ENCODE peak calls at places on chromosome 1, in six cellular contexts. X is bronchial epithelial cell, S is body of pancreas, Z is pancreas, R is choroid plexus epithelial cell, D is tibial artery. J is an unnamed sample.

GRCh38 chr1:5992814-5993552 is 758 bp upstream of the NPHP4 start:
- DNase-seq in X (no peak), S (no peak), Z (no peak), R (no peak), D (no peak), J (no peak)

GRCh38 chr1:236354330-236355147 is 39.5 kb upstream of the EDARADD start:
- DNase-seq in X (peak), S (no peak), Z (no peak), R (peak), D (no peak), J (peak)

GRCh38 chr1:150875197-150876110 is 945 bp downstream of the ARNT start:
- DNase-seq in X (no peak), S (peak), Z (no peak), R (no peak), D (no peak), J (peak)

GRCh38 chr1:102098536-102098935 is 101.8 kb upstream of the OLFM3 start:
- DNase-seq in X (peak), S (no peak), Z (no peak), R (no peak), D (no peak), J (no peak)

GRCh38 chr1:27382950-27383627 is at the start of gene CD164L2:
- DNase-seq in X (no peak), S (peak), Z (peak), R (no peak), D (no peak), J (no peak)

GRCh38 chr1:27379564-27380132 is 3.5 kb downstream of the CD164L2 start:
- DNase-seq in X (no peak), S (no peak), Z (no peak), R (no peak), D (no peak), J (no peak)

GRCh38 chr1:6757719-6758435 is 27.4 kb upstream of the CAMTA1 start:
- DNase-seq in X (no peak), S (no peak), Z (no peak), R (no peak), D (no peak), J (no peak)

GRCh38 chr1:53278294-53278693 is 40.0 kb upstream of the MAGOH start:
- DNase-seq in X (no peak), S (peak), Z (peak), R (peak), D (peak), J (peak)

GRCh38 chr1:150543500-150544143 is 5.6 kb upstream of the ADAMTSL4 start:
- DNase-seq in X (peak), S (no peak), Z (no peak), R (no peak), D (peak), J (peak)

GRCh38 chr1:206467915-206468314 is 2.4 kb upstream of the IKBKE start:
- DNase-seq in X (peak), S (no peak), Z (no peak), R (peak), D (peak), J (peak)

GRCh38 chr1:32764826-32765545 is 52.2 kb downstream of the YARS1 start:
- DNase-seq in X (no peak), S (no peak), Z (no peak), R (no peak), D (no peak), J (no peak)
- H3K4me3 ChIP-seq in X (no peak), S (no peak), Z (no peak), R (no peak), D (no peak), J (no peak)

GRCh38 chr1:79322511-79323027 is 316.0 kb upstream of the ADGRL4 start:
- DNase-seq in X (peak), S (no peak), Z (no peak), R (peak), D (no peak), J (no peak)
- H3K4me3 ChIP-seq in X (no peak), S (no peak), Z (no peak), R (no peak), D (no peak), J (no peak)

GRCh38 chr1:99643021-99643779 is 2.7 kb upstream of the PALMD start:
- DNase-seq in X (peak), S (no peak), Z (no peak), R (no peak), D (no peak), J (peak)

GRCh38 chr1:99646885-99647284 is 972 bp downstream of the PALMD start:
- DNase-seq in X (peak), S (no peak), Z (no peak), R (no peak), D (no peak), J (peak)

GRCh38 chr1:99644302-99645004 is 1.5 kb upstream of the PALMD start:
- DNase-seq in X (peak), S (no peak), Z (no peak), R (no peak), D (no peak), J (peak)

GRCh38 chr1:99645699-99646531 is at the start of gene PALMD:
- DNase-seq in X (peak), S (peak), Z (peak), R (no peak), D (no peak), J (peak)

DNA sequence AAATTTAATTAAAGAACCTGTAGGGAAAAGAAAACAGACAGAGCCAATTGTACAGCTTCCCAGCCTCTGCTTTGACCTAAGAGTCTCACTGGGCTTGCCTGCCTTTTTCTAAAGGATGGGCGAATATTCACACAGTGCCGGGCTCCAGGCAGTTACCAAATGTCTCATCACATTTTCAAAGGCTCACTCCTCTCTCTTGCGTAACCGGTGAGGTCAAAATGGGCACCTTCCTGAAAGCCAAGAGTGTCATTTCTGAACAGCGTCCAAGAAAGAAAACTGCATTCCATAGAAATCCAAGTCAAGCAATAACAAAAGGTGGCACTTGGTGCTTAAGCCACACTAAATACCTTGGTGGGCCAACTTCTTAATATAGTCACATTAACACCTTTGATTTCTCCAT is 714 bp upstream of the PALMD start:
- DNase-seq in X (peak), S (peak), Z (peak), R (peak), D (no peak), J (peak)
- H3K4me3 ChIP-seq in X (peak), S (no peak), Z (no peak), R (no peak), D (peak), J (peak)

GRCh38 chr1:160647329-160647720 is 481 bp upstream of the SLAMF1 start:
- DNase-seq in X (no peak), S (no peak), Z (no peak), R (no peak), D (no peak), J (no peak)

GRCh38 chr1:160644399-160644798 is 2.4 kb downstream of the SLAMF1 start:
- DNase-seq in X (no peak), S (no peak), Z (no peak), R (no peak), D (no peak), J (no peak)

GRCh38 chr1:160646711-160647328 is at the start of gene SLAMF1:
- DNase-seq in X (no peak), S (no peak), Z (no peak), R (no peak), D (no peak), J (no peak)

GRCh38 chr1:160646192-160646591 is 652 bp downstream of the SLAMF1 start:
- DNase-seq in X (no peak), S (no peak), Z (no peak), R (no peak), D (no peak), J (no peak)

DNA sequence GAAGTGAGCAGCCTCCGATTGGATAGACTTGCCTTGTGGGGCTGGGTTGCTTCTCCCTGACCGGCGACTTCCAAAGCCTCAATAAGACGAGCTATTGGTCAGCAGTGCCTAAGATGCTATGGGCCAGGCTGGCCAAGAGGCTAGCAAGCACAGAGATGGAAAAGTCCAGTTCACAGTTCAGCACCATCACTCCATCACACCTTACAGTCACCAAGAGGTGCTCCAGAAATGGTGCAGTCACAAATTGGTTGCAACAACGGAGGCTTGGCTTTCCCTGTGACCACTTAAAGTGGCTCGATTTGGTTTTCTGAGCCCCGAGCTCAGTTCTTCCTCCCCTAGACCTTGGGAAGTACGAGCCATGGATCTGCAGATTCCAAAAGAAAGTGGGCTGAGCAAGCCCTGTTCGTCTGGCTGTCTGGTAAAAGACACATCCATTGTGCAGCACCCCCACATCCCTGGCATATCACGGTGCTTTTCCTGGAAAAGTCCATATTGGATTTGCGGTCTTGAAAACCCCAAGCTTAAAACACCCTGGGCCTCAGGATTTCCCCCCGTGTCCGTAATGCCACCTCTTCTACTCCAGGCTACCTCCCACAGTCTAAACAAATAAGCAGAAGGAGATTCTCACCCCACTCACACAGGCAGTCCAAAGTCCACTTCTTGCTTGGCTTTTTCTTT is 1.3 kb downstream of the SLAMF1 start:
- DNase-seq in X (no peak), S (no peak), Z (no peak), R (no peak), D (no peak), J (no peak)
- H3K4me3 ChIP-seq in X (no peak), S (no peak), Z (no peak), R (no peak), D (no peak), J (no peak)